ENCODE peak calls at places on chromosomes 5 and 9, in ten cellular contexts. M, S, I, X, Z, H, K, E, G and Y are unnamed samples.

GRCh38 chr9:65426231-65426630 is 141.2 kb upstream of the FOXD4L5 start:
- DNase-seq in M (no peak), S (no peak), I (no peak), X (no peak), Z (no peak), H (no peak), K (no peak), E (no peak), G (no peak), Y (no peak)

GRCh38 chr5:112417931-112418358 is 1.1 kb downstream of the EPB41L4A start:
- DNase-seq in M (peak), S (peak), I (no peak), X (peak), Z (peak), H (no peak), K (no peak), E (peak), G (no peak), Y (peak)

GRCh38 chr9:88537743-88538055 is 2.7 kb downstream of the NXNL2 start:
- DNase-seq in M (peak), S (peak), I (no peak), X (peak), Z (peak), H (peak), K (no peak), E (no peak), G (peak), Y (peak)

GRCh38 chr9:22141906-22142305 is 132.8 kb upstream of the CDKN2B start:
- DNase-seq in M (peak), S (no peak), I (no peak), X (no peak), Z (no peak), H (no peak), K (no peak), E (no peak), G (no peak), Y (peak)

GRCh38 chr9:16386579-16387077 is 483.8 kb downstream of the BNC2 start:
- DNase-seq in M (no peak), S (no peak), I (no peak), X (no peak), Z (no peak), H (no peak), K (no peak), E (no peak), G (no peak), Y (no peak)

GRCh38 chr5:133343196-133343595 is 269.1 kb downstream of the FSTL4 start:
- DNase-seq in M (no peak), S (no peak), I (no peak), X (no peak), Z (no peak), H (no peak), K (no peak), E (no peak), G (no peak), Y (no peak)

GRCh38 chr9:89278997-89279739 is 31.8 kb upstream of the CKS2 start:
- DNase-seq in M (peak), S (no peak), I (peak), X (no peak), Z (peak), H (peak), K (no peak), E (peak), G (peak), Y (peak)

GRCh38 chr5:96072138-96072790 is 110.6 kb upstream of the ELL2 start:
- DNase-seq in M (no peak), S (no peak), I (no peak), X (no peak), Z (no peak), H (no peak), K (no peak), E (no peak), G (no peak), Y (no peak)

GRCh38 chr5:75348241-75348640 is 11.2 kb downstream of the HMGCR start:
- DNase-seq in M (peak), S (no peak), I (no peak), X (no peak), Z (no peak), H (no peak), K (no peak), E (no peak), G (no peak), Y (peak)

GRCh38 chr5:14028188-14028587 is 83.7 kb upstream of the DNAH5 start:
- DNase-seq in M (no peak), S (no peak), I (no peak), X (no peak), Z (no peak), H (no peak), K (no peak), E (no peak), G (no peak), Y (no peak)

GRCh38 chr5:53777864-53778618 is 217.6 kb downstream of the NDUFS4 start:
- DNase-seq in M (no peak), S (no peak), I (no peak), X (no peak), Z (no peak), H (no peak), K (no peak), E (no peak), G (no peak), Y (no peak)
- H3K4me3 ChIP-seq in M (no peak), S (no peak), I (no peak), X (no peak), Z (no peak), H (no peak), K (no peak), E (no peak), G (no peak), Y (no peak)

DNA sequence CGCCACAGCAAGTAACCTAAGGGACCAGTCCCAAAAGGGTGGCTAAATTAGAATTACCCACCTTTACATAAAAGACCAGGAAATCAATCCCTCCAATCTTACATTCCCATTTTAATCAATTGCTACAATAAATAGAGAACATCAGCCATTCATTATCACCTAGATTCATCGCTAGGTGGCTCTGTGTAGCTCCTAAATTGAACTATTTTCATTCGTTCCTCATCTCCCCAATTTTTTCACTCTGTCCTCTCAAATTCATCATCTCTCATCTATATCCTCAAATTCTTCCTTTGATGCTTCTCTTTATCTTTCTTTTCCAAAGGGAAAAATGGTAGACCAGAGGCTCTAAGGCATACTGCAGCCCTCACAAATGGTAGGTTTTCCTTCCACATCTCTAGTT is 108.2 kb upstream of the TNC start:
- DNase-seq in M (no peak), S (no peak), I (peak), X (no peak), Z (no peak), H (no peak), K (no peak), E (no peak), G (no peak), Y (no peak)
- TF ChIP-seq CTCF in M (no peak), S (no peak), I (peak), X (peak), Z (no peak), H (no peak), K (no peak), E (no peak), G (no peak), Y (no peak)

GRCh38 chr9:107751522-107752235 is 262.1 kb upstream of the KLF4 start:
- DNase-seq in M (peak), S (no peak), I (peak), X (no peak), Z (no peak), H (no peak), K (no peak), E (no peak), G (peak), Y (peak)

GRCh38 chr9:107755267-107755666 is 265.7 kb upstream of the KLF4 start:
- DNase-seq in M (peak), S (no peak), I (peak), X (no peak), Z (no peak), H (no peak), K (no peak), E (no peak), G (peak), Y (peak)

GRCh38 chr9:107750741-107751521 is 261.4 kb upstream of the KLF4 start:
- DNase-seq in M (peak), S (peak), I (peak), X (no peak), Z (no peak), H (no peak), K (no peak), E (no peak), G (peak), Y (peak)

GRCh38 chr9:107744873-107745272 is 255.3 kb upstream of the KLF4 start:
- DNase-seq in M (no peak), S (no peak), I (no peak), X (no peak), Z (no peak), H (no peak), K (no peak), E (no peak), G (no peak), Y (no peak)

DNA sequence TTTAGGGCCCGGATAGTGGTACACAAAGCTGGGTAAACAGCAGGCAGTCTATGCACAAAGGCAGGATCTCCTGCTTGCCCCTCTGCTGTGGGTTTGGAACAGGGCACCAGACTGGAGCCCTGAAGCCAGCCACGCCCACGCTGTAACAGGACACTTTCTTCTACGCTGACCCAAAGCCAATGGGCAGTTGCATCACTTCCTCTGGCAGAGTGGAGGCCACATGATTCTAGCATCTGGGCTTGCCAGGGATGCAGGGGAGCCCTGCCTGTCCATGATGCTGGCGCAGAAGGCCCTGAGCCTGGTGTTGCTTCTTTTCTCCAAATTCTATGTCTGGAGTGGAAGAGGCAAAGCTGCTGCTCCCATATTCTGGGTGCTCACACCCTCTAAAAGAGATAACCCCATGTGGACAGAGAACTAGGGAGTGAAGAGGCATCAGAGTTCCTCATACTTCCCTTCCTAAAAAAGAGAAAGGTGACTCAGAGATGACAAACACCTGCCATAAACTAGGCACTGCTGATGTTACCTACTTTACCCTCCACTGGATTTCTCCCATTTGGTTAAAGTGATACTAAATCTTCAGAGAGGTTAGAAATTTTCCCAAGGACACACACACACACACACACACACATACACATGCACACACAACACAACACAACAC is 260.3 kb upstream of the KLF4 start:
- DNase-seq in M (peak), S (peak), I (peak), X (peak), Z (no peak), H (peak), K (peak), E (no peak), G (peak), Y (peak)
- H3K4me3 ChIP-seq in M (no peak), S (no peak), I (peak), X (no peak), Z (peak), H (no peak), K (no peak), E (no peak), G (peak), Y (no peak)

GRCh38 chr5:131169810-131170539 is 769 bp upstream of the LYRM7 start:
- DNase-seq in M (no peak), S (no peak), I (no peak), X (no peak), Z (no peak), H (no peak), K (no peak), E (no peak), G (no peak), Y (no peak)

GRCh38 chr5:131163315-131164119 is 1.5 kb downstream of the HINT1 start:
- DNase-seq in M (no peak), S (no peak), I (no peak), X (no peak), Z (no peak), H (no peak), K (no peak), E (no peak), G (peak), Y (peak)

GRCh38 chr5:131164161-131164930 is 710 bp downstream of the HINT1 start:
- DNase-seq in M (peak), S (peak), I (no peak), X (peak), Z (peak), H (peak), K (peak), E (peak), G (peak), Y (peak)

GRCh38 chr5:131167615-131168014 is 2.6 kb upstream of the HINT1 start:
- DNase-seq in M (no peak), S (no peak), I (no peak), X (no peak), Z (no peak), H (no peak), K (no peak), E (no peak), G (no peak), Y (no peak)

GRCh38 chr5:131164931-131165727 is at the start of gene HINT1:
- DNase-seq in M (peak), S (peak), I (peak), X (peak), Z (peak), H (peak), K (peak), E (peak), G (peak), Y (peak)
- TF ChIP-seq CTCF in M (peak), S (peak), I (no peak), X (no peak), Z (no peak), H (peak), K (no peak), E (peak), G (peak), Y (peak)

DNA sequence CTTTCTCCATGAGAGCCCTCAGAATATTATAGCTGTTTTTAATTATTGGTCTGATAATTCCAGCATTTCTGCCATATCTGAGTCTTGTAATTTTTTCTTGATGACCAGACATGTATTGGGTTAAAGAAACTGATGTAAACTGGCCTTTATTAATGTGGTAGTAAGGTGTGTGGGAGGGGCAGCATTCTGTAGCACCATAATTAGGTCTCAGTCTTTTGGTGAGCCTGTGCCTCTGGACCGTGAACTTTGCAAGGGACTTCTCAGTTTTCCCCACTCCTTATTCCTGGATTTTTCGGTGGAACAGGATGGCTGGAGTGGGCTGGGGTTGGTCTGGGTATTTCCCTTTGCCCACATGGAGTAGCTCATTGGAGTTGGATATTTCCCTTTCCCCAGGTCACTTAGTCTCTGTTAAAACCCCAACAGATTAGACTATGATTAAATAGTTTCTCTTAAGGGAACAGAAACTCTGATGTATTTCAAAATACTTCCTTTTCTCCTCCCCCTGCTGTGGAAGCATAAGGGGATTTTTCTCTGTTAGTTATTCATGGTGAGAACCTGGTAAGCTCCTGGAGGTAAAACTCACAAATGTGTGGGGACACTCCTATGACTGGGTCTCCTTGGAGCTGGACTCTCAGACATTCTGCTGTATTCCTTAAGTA is 52.4 kb downstream of the FSD1L start:
- DNase-seq in M (peak), S (no peak), I (no peak), X (no peak), Z (no peak), H (no peak), K (no peak), E (no peak), G (no peak), Y (no peak)
- H3K4me3 ChIP-seq in M (no peak), S (no peak), I (no peak), X (no peak), Z (no peak), H (no peak), K (no peak), E (no peak), G (no peak), Y (no peak)

GRCh38 chr5:148005788-148006520 is 57.8 kb upstream of the SPINK5 start:
- DNase-seq in M (no peak), S (no peak), I (peak), X (peak), Z (no peak), H (peak), K (no peak), E (no peak), G (no peak), Y (no peak)
- TF ChIP-seq CTCF in M (peak), S (no peak), I (peak), X (peak), Z (peak), H (peak), K (no peak), E (no peak), G (no peak), Y (no peak)

DNA sequence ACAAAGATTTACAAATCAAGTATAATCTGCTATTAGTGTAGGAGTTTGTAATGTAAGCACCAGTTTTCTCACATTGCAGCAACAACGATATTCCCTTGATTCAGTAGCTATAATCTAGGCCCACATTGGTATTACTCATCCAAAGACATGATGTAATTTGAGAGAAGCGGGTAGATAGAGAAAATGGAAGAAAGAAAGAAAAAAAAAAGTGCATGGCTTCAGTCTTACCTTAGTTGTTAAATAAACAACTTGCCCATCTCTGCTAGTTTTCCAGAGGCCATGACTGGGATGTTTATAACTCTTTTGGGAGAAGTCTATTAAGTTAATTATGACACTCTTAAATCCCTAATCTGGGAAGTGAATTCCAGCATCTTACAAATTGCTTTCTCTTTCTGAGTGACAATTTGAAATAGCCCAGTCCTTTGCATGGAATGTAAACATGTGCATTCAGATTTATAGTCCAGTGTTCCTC is 2.8 kb downstream of the MELK start:
- DNase-seq in M (no peak), S (no peak), I (no peak), X (no peak), Z (no peak), H (no peak), K (no peak), E (no peak), G (peak), Y (peak)
- H3K4me3 ChIP-seq in M (peak), S (no peak), I (no peak), X (peak), Z (peak), H (peak), K (no peak), E (no peak), G (peak), Y (no peak)

GRCh38 chr5:150120062-150120441 is 33.7 kb upstream of the CSF1R start:
- DNase-seq in M (no peak), S (peak), I (no peak), X (no peak), Z (no peak), H (no peak), K (no peak), E (no peak), G (no peak), Y (no peak)

GRCh38 chr5:150120617-150121447 is 34.5 kb upstream of the CSF1R start:
- DNase-seq in M (no peak), S (peak), I (no peak), X (peak), Z (no peak), H (no peak), K (no peak), E (no peak), G (no peak), Y (no peak)

GRCh38 chr5:150118561-150119229 is 32.3 kb upstream of the CSF1R start:
- DNase-seq in M (no peak), S (peak), I (no peak), X (peak), Z (no peak), H (no peak), K (no peak), E (no peak), G (no peak), Y (no peak)

GRCh38 chr5:150117945-150118560 is 31.7 kb upstream of the CSF1R start:
- DNase-seq in M (no peak), S (peak), I (no peak), X (peak), Z (no peak), H (no peak), K (no peak), E (no peak), G (no peak), Y (no peak)

DNA sequence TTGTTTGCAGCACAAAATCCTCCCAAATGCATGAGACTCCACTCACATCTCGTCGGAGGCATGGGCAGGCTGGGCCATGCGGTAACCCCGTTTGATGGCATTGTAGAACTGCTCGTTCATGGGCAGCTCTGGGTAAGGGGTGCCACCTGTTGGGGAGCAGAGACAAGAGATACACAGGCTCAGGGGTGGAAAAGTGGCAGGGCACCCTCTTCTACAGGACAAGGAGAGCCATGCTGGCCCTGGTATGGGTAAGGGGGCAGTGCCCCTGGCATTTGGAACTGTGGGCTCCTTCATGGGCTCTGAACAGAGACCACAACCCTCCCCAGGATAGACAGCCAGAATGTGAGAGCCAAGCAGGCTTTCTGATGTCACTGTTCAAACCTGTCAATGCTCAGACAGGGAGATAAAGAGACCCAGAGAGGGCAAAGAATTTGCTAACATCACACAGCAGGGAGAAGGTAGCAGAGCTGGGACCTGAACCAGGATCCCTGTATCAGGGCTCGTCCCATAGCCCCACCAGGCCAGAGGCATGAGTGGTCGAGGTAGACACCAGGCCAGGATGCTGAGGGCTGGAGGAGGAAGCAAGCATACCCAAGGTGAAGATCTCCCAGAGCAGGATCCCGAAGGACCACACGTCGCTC is 33.2 kb upstream of the CSF1R start:
- DNase-seq in M (no peak), S (peak), I (no peak), X (peak), Z (no peak), H (no peak), K (no peak), E (no peak), G (no peak), Y (no peak)
- TF ChIP-seq CTCF in M (peak), S (no peak), I (no peak), X (no peak), Z (no peak), H (no peak), K (no peak), E (no peak), G (no peak), Y (no peak)

GRCh38 chr5:61416410-61416809 is 84.4 kb downstream of the ZSWIM6 start:
- DNase-seq in M (no peak), S (no peak), I (peak), X (peak), Z (no peak), H (no peak), K (no peak), E (no peak), G (no peak), Y (no peak)

GRCh38 chr5:61417345-61417744 is 85.3 kb downstream of the ZSWIM6 start:
- DNase-seq in M (no peak), S (no peak), I (no peak), X (no peak), Z (peak), H (no peak), K (no peak), E (no peak), G (no peak), Y (no peak)

GRCh38 chr5:61417851-61418250 is 85.8 kb downstream of the ZSWIM6 start:
- DNase-seq in M (no peak), S (no peak), I (no peak), X (no peak), Z (no peak), H (no peak), K (no peak), E (no peak), G (no peak), Y (no peak)

GRCh38 chr5:61414806-61415205 is 82.7 kb downstream of the ZSWIM6 start:
- DNase-seq in M (no peak), S (no peak), I (no peak), X (no peak), Z (no peak), H (no peak), K (no peak), E (no peak), G (no peak), Y (no peak)

GRCh38 chr5:61416010-61416409 is 84.0 kb downstream of the ZSWIM6 start:
- DNase-seq in M (peak), S (no peak), I (no peak), X (peak), Z (no peak), H (no peak), K (no peak), E (no peak), G (no peak), Y (peak)
- H3K4me3 ChIP-seq in M (no peak), S (no peak), I (no peak), X (no peak), Z (no peak), H (no peak), K (no peak), E (no peak), G (no peak), Y (no peak)